ENCODE peak calls at places on chromosomes 7 and 10, in six cellular contexts. One of them, this sample, is unnamed.

GRCh38 chr10:92407305-92408016 is 116.5 kb downstream of the MARCHF5 start:
- DNase-seq in Peyer's patch: no peak
- DNase-seq in mammary epithelial cell: peak; percentile 62
- DNase-seq in fibroblast of the aortic adventitia: peak; percentile 4
- DNase-seq in skeletal muscle cell: no peak
- DNase-seq in tibial artery: peak; percentile 43
- DNase-seq in this sample: no peak

GRCh38 chr10:78263521-78263988 is 229.9 kb downstream of the RPS24 start:
- DNase-seq in mammary epithelial cell: peak; percentile 11
- DNase-seq in skeletal muscle cell: peak; percentile 67
- DNase-seq in Peyer's patch: no peak
- DNase-seq in fibroblast of the aortic adventitia: peak; percentile 40
- DNase-seq in tibial artery: no peak
- DNase-seq in this sample: no peak

GRCh38 chr7:24836084-24836483 is 78.8 kb upstream of the GSDME start:
- DNase-seq in tibial artery: no peak
- DNase-seq in Peyer's patch: no peak
- DNase-seq in fibroblast of the aortic adventitia: no peak
- DNase-seq in skeletal muscle cell: no peak
- DNase-seq in mammary epithelial cell: no peak
- DNase-seq in this sample: no peak

GRCh38 chr7:131276736-131277135 is 50.9 kb upstream of the MKLN1 start:
- DNase-seq in fibroblast of the aortic adventitia: no peak
- DNase-seq in mammary epithelial cell: no peak
- DNase-seq in Peyer's patch: no peak
- DNase-seq in skeletal muscle cell: no peak
- DNase-seq in tibial artery: no peak
- DNase-seq in this sample: no peak

GRCh38 chr7:33873981-33874750 is 31.2 kb upstream of the BMPER start:
- DNase-seq in Peyer's patch: no peak
- DNase-seq in mammary epithelial cell: peak; percentile 84
- DNase-seq in skeletal muscle cell: peak; percentile 59
- DNase-seq in fibroblast of the aortic adventitia: peak; percentile 81
- DNase-seq in tibial artery: no peak
- DNase-seq in this sample: no peak

GRCh38 chr7:108418941-108419340 is 37.3 kb downstream of the NRCAM start:
- DNase-seq in Peyer's patch: no peak
- DNase-seq in tibial artery: no peak
- DNase-seq in mammary epithelial cell: no peak
- DNase-seq in skeletal muscle cell: no peak
- DNase-seq in fibroblast of the aortic adventitia: peak; percentile 39
- DNase-seq in this sample: no peak

GRCh38 chr10:106111241-106111640 is 1053.3 kb downstream of the SORCS1 start:
- DNase-seq in mammary epithelial cell: peak; percentile 5
- DNase-seq in fibroblast of the aortic adventitia: peak; percentile 1
- DNase-seq in Peyer's patch: no peak
- DNase-seq in tibial artery: no peak
- DNase-seq in skeletal muscle cell: peak; percentile 19
- DNase-seq in this sample: no peak

GRCh38 chr10:126199221-126199998 is 188.9 kb downstream of the ADAM12 start:
- DNase-seq in fibroblast of the aortic adventitia: peak; percentile 99
- DNase-seq in skeletal muscle cell: peak; percentile 99
- DNase-seq in tibial artery: no peak
- DNase-seq in mammary epithelial cell: no peak
- DNase-seq in Peyer's patch: no peak
- DNase-seq in this sample: no peak

GRCh38 chr10:132259674-132260073 is 48.1 kb downstream of the STK32C start:
- DNase-seq in tibial artery: no peak
- DNase-seq in skeletal muscle cell: no peak
- DNase-seq in fibroblast of the aortic adventitia: no peak
- DNase-seq in mammary epithelial cell: no peak
- DNase-seq in Peyer's patch: no peak
- DNase-seq in this sample: no peak

GRCh38 chr10:110076559-110077318 is 69.0 kb downstream of the ADD3 start:
- DNase-seq in skeletal muscle cell: peak; percentile 89
- DNase-seq in fibroblast of the aortic adventitia: peak; percentile 99
- DNase-seq in Peyer's patch: no peak
- DNase-seq in mammary epithelial cell: peak; percentile 96
- DNase-seq in tibial artery: peak; percentile 75
- DNase-seq in this sample: peak; percentile 59

GRCh38 chr7:149843566-149843965 is 5.4 kb downstream of the ZNF862 start:
- DNase-seq in tibial artery: no peak
- DNase-seq in fibroblast of the aortic adventitia: no peak
- DNase-seq in Peyer's patch: no peak
- DNase-seq in skeletal muscle cell: no peak
- DNase-seq in mammary epithelial cell: no peak
- DNase-seq in this sample: no peak

GRCh38 chr10:16192337-16192736 is 244.5 kb upstream of the PTER start:
- DNase-seq in fibroblast of the aortic adventitia: no peak
- DNase-seq in mammary epithelial cell: peak; percentile 28
- DNase-seq in skeletal muscle cell: no peak
- DNase-seq in Peyer's patch: no peak
- DNase-seq in tibial artery: no peak
- DNase-seq in this sample: no peak

GRCh38 chr10:79393924-79394610 is 46.8 kb downstream of the PPIF start:
- DNase-seq in Peyer's patch: peak; percentile 31
- DNase-seq in fibroblast of the aortic adventitia: no peak
- DNase-seq in tibial artery: peak; percentile 19
- DNase-seq in skeletal muscle cell: no peak
- DNase-seq in mammary epithelial cell: no peak
- DNase-seq in this sample: peak; percentile 31

GRCh38 chr7:28430626-28431025 is 18.3 kb downstream of the CREB5 start:
- DNase-seq in tibial artery: no peak
- DNase-seq in fibroblast of the aortic adventitia: no peak
- DNase-seq in skeletal muscle cell: no peak
- DNase-seq in Peyer's patch: no peak
- DNase-seq in mammary epithelial cell: peak; percentile 13
- DNase-seq in this sample: no peak

GRCh38 chr10:129683519-129683918 is 216.5 kb downstream of the MGMT start:
- DNase-seq in mammary epithelial cell: no peak
- DNase-seq in Peyer's patch: no peak
- DNase-seq in fibroblast of the aortic adventitia: no peak
- DNase-seq in skeletal muscle cell: no peak
- DNase-seq in tibial artery: no peak
- DNase-seq in this sample: no peak

GRCh38 chr7:145005601-145006000 is 169.7 kb upstream of the TPK1 start:
- DNase-seq in mammary epithelial cell: no peak
- DNase-seq in Peyer's patch: no peak
- DNase-seq in fibroblast of the aortic adventitia: no peak
- DNase-seq in skeletal muscle cell: no peak
- DNase-seq in tibial artery: no peak
- DNase-seq in this sample: no peak

GRCh38 chr7:66886152-66886551 is 34.9 kb upstream of the TMEM248 start:
- DNase-seq in fibroblast of the aortic adventitia: no peak
- DNase-seq in skeletal muscle cell: no peak
- DNase-seq in mammary epithelial cell: no peak
- DNase-seq in Peyer's patch: no peak
- DNase-seq in tibial artery: no peak
- DNase-seq in this sample: no peak

GRCh38 chr7:149202831-149203231 is 7.5 kb downstream of the ZNF282 start:
- DNase-seq in tibial artery: no peak
- DNase-seq in mammary epithelial cell: no peak
- DNase-seq in fibroblast of the aortic adventitia: peak; percentile 38
- DNase-seq in Peyer's patch: no peak
- DNase-seq in skeletal muscle cell: no peak
- DNase-seq in this sample: no peak

GRCh38 chr7:98214811-98215321 is 3.6 kb downstream of the BHLHA15 start:
- DNase-seq in fibroblast of the aortic adventitia: no peak
- DNase-seq in skeletal muscle cell: no peak
- DNase-seq in Peyer's patch: no peak
- DNase-seq in tibial artery: no peak
- DNase-seq in mammary epithelial cell: no peak
- DNase-seq in this sample: no peak

GRCh38 chr7:135964254-135964653 is 12.9 kb downstream of the MTPN start:
- DNase-seq in skeletal muscle cell: no peak
- DNase-seq in tibial artery: no peak
- DNase-seq in fibroblast of the aortic adventitia: peak; percentile 57
- DNase-seq in Peyer's patch: no peak
- DNase-seq in mammary epithelial cell: no peak
- DNase-seq in this sample: no peak

GRCh38 chr10:72218756-72219155 is 2.7 kb upstream of the ASCC1 start:
- DNase-seq in tibial artery: no peak
- DNase-seq in skeletal muscle cell: no peak
- DNase-seq in Peyer's patch: no peak
- DNase-seq in fibroblast of the aortic adventitia: no peak
- DNase-seq in mammary epithelial cell: no peak
- DNase-seq in this sample: peak; percentile 56

GRCh38 chr10:38038107-38038931 is 27.8 kb downstream of the ZNF33A start:
- DNase-seq in mammary epithelial cell: no peak
- DNase-seq in skeletal muscle cell: no peak
- DNase-seq in Peyer's patch: no peak
- DNase-seq in tibial artery: no peak
- DNase-seq in fibroblast of the aortic adventitia: peak; percentile 10
- DNase-seq in this sample: peak; percentile 25

GRCh38 chr10:35334297-35334696 is 2.0 kb upstream of the CCNY start:
- DNase-seq in skeletal muscle cell: no peak
- DNase-seq in mammary epithelial cell: no peak
- DNase-seq in fibroblast of the aortic adventitia: no peak
- DNase-seq in tibial artery: no peak
- DNase-seq in Peyer's patch: no peak
- DNase-seq in this sample: no peak

GRCh38 chr10:132229834-132230556 is 43.2 kb downstream of the DPYSL4 start:
- DNase-seq in fibroblast of the aortic adventitia: no peak
- DNase-seq in mammary epithelial cell: no peak
- DNase-seq in Peyer's patch: no peak
- DNase-seq in tibial artery: no peak
- DNase-seq in skeletal muscle cell: no peak
- DNase-seq in this sample: peak; percentile 9

GRCh38 chr7:50552139-50552538 is 13.1 kb downstream of the DDC start:
- DNase-seq in tibial artery: no peak
- DNase-seq in Peyer's patch: no peak
- DNase-seq in skeletal muscle cell: no peak
- DNase-seq in fibroblast of the aortic adventitia: no peak
- DNase-seq in mammary epithelial cell: no peak
- DNase-seq in this sample: no peak

GRCh38 chr7:83053965-83054364 is 108.7 kb downstream of the PCLO start:
- DNase-seq in mammary epithelial cell: no peak
- DNase-seq in Peyer's patch: no peak
- DNase-seq in tibial artery: no peak
- DNase-seq in fibroblast of the aortic adventitia: no peak
- DNase-seq in skeletal muscle cell: no peak
- DNase-seq in this sample: no peak

GRCh38 chr7:103423467-103424179 is 22.4 kb downstream of the SLC26A5 start:
- DNase-seq in Peyer's patch: no peak
- DNase-seq in mammary epithelial cell: no peak
- DNase-seq in skeletal muscle cell: no peak
- DNase-seq in fibroblast of the aortic adventitia: no peak
- DNase-seq in tibial artery: no peak
- DNase-seq in this sample: no peak

GRCh38 chr10:60555710-60556109 is 166.0 kb upstream of the ANK3 start:
- DNase-seq in Peyer's patch: no peak
- DNase-seq in skeletal muscle cell: no peak
- DNase-seq in tibial artery: no peak
- DNase-seq in mammary epithelial cell: no peak
- DNase-seq in fibroblast of the aortic adventitia: no peak
- DNase-seq in this sample: no peak

GRCh38 chr10:20494474-20494873 is 402.6 kb downstream of the NEBL start:
- DNase-seq in tibial artery: no peak
- DNase-seq in skeletal muscle cell: peak; percentile 26
- DNase-seq in Peyer's patch: no peak
- DNase-seq in mammary epithelial cell: peak; percentile 75
- DNase-seq in fibroblast of the aortic adventitia: no peak
- DNase-seq in this sample: no peak

DNA sequence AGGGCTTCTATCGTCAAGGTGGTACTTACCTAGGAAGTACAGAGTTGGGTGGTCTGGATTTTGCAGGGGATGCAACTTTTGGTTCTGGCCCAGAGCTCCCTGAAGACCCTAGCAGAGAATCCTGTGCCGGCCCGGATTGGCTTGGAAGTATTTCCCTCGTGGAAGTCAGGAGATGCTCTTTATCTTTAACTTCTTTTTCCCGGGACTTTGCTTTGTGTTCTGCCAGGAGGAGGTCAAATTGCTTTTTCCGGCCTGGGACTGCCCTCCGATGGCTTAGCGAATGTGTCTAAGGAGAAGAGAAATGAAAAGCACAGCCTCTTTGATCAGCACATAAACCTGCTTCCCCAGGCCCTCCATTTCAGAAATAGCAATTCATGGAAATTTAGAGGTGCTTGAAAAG is 57.0 kb upstream of the EFCAB10 start:
- DNase-seq in mammary epithelial cell: no peak
- DNase-seq in tibial artery: no peak
- DNase-seq in Peyer's patch: no peak
- DNase-seq in skeletal muscle cell: no peak
- DNase-seq in fibroblast of the aortic adventitia: no peak
- DNase-seq in this sample: no peak
- H3K4me3 ChIP-seq in mammary epithelial cell: no peak overlapping the region
- H3K4me3 ChIP-seq in tibial artery: no peak overlapping the region
- H3K4me3 ChIP-seq in Peyer's patch: no peak overlapping the region
- H3K4me3 ChIP-seq in skeletal muscle cell: no peak overlapping the region
- H3K4me3 ChIP-seq in fibroblast of the aortic adventitia: no peak overlapping the region
- H3K4me3 ChIP-seq in this sample: no peak overlapping the region

GRCh38 chr7:141584935-141585334 is 33.7 kb downstream of the AGK start:
- DNase-seq in mammary epithelial cell: no peak
- DNase-seq in skeletal muscle cell: no peak
- DNase-seq in Peyer's patch: no peak
- DNase-seq in tibial artery: no peak
- DNase-seq in fibroblast of the aortic adventitia: no peak
- DNase-seq in this sample: no peak

GRCh38 chr7:141587304-141587703 is 36.1 kb downstream of the AGK start:
- DNase-seq in mammary epithelial cell: no peak
- DNase-seq in fibroblast of the aortic adventitia: no peak
- DNase-seq in Peyer's patch: no peak
- DNase-seq in skeletal muscle cell: no peak
- DNase-seq in tibial artery: no peak
- DNase-seq in this sample: no peak

GRCh38 chr7:141588912-141589311 is 37.7 kb downstream of the AGK start:
- DNase-seq in tibial artery: no peak
- DNase-seq in skeletal muscle cell: no peak
- DNase-seq in fibroblast of the aortic adventitia: no peak
- DNase-seq in Peyer's patch: no peak
- DNase-seq in mammary epithelial cell: no peak
- DNase-seq in this sample: no peak

GRCh38 chr7:141585592-141586510 is 34.6 kb downstream of the AGK start:
- DNase-seq in mammary epithelial cell: peak; percentile 83
- DNase-seq in tibial artery: no peak
- DNase-seq in fibroblast of the aortic adventitia: peak; percentile 77
- DNase-seq in skeletal muscle cell: peak; percentile 91
- DNase-seq in Peyer's patch: no peak
- DNase-seq in this sample: no peak

GRCh38 chr7:141586878-141587277 is 35.7 kb downstream of the AGK start:
- DNase-seq in fibroblast of the aortic adventitia: no peak
- DNase-seq in Peyer's patch: no peak
- DNase-seq in tibial artery: no peak
- DNase-seq in skeletal muscle cell: no peak
- DNase-seq in mammary epithelial cell: no peak
- DNase-seq in this sample: no peak
- H3K4me3 ChIP-seq in fibroblast of the aortic adventitia: no peak overlapping the region
- H3K4me3 ChIP-seq in Peyer's patch: no peak overlapping the region
- H3K4me3 ChIP-seq in tibial artery: no peak overlapping the region
- H3K4me3 ChIP-seq in skeletal muscle cell: no peak overlapping the region
- H3K4me3 ChIP-seq in mammary epithelial cell: no peak overlapping the region
- H3K4me3 ChIP-seq in this sample: no peak overlapping the region

GRCh38 chr10:27746364-27747095 is 911 bp upstream of the MKX start:
- DNase-seq in mammary epithelial cell: peak; percentile 8
- DNase-seq in skeletal muscle cell: no peak
- DNase-seq in Peyer's patch: no peak
- DNase-seq in fibroblast of the aortic adventitia: no peak
- DNase-seq in tibial artery: no peak
- DNase-seq in this sample: no peak
- H3K4me3 ChIP-seq in mammary epithelial cell: no peak overlapping the region
- H3K4me3 ChIP-seq in skeletal muscle cell: peak overlapping the region; percentile 57
- H3K4me3 ChIP-seq in Peyer's patch: no peak overlapping the region
- H3K4me3 ChIP-seq in fibroblast of the aortic adventitia: no peak overlapping the region
- H3K4me3 ChIP-seq in tibial artery: peak overlapping the region; percentile 63
- H3K4me3 ChIP-seq in this sample: peak overlapping the region; percentile 20

GRCh38 chr10:97538839-97539238 is 33.7 kb upstream of the ANKRD2 start:
- DNase-seq in fibroblast of the aortic adventitia: no peak
- DNase-seq in Peyer's patch: no peak
- DNase-seq in mammary epithelial cell: no peak
- DNase-seq in tibial artery: no peak
- DNase-seq in skeletal muscle cell: no peak
- DNase-seq in this sample: no peak
- H3K4me3 ChIP-seq in fibroblast of the aortic adventitia: no peak overlapping the region
- H3K4me3 ChIP-seq in Peyer's patch: no peak overlapping the region
- H3K4me3 ChIP-seq in mammary epithelial cell: no peak overlapping the region
- H3K4me3 ChIP-seq in tibial artery: no peak overlapping the region
- H3K4me3 ChIP-seq in skeletal muscle cell: no peak overlapping the region
- H3K4me3 ChIP-seq in this sample: no peak overlapping the region

This sample was measured in CD8-positive, alpha-beta memory T cell.